ENCODE peak calls at places on chromosome 14, in six cellular contexts. W is BJ, X is sigmoid colon, B is GM06990, V is stomach, N is thyroid gland. G is an unnamed sample.

GRCh38 chr14:52253503-52253902 is 14.0 kb upstream of the PTGDR start:
- DNase-seq in B (no peak), V (no peak), W (no peak), N (no peak), X (no peak), G (no peak)

GRCh38 chr14:94596361-94596760 is 15.1 kb downstream of the SERPINA5 start:
- DNase-seq in X (no peak), N (no peak), W (no peak), V (no peak), B (no peak), G (no peak)

GRCh38 chr14:44404021-44404420 is 103.1 kb downstream of the FSCB start:
- DNase-seq in V (no peak), X (no peak), N (peak; percentile 34), B (no peak), W (no peak), G (no peak)

GRCh38 chr14:22547309-22547947 is 41.6 kb downstream of the DAD1 start:
- DNase-seq in X (no peak), N (no peak), V (no peak), B (no peak), W (no peak), G (no peak)

GRCh38 chr14:34203271-34203722 is 252.4 kb upstream of the EGLN3 start:
- DNase-seq in N (no peak), V (no peak), X (no peak), B (no peak), W (peak; percentile 22), G (no peak)

GRCh38 chr14:101559624-101560533 is 1.4 kb upstream of the DIO3 start:
- DNase-seq in V (no peak), W (no peak), X (peak; percentile 81), B (no peak), N (no peak), G (no peak)

GRCh38 chr14:94144765-94145164 is 15.4 kb upstream of the IFI27L2 start:
- DNase-seq in W (no peak), B (no peak), X (no peak), V (no peak), N (no peak), G (no peak)

GRCh38 chr14:24429395-24430142 is at the start of the genes CBLN3 and KHNYN:
- DNase-seq in W (no peak), X (peak; percentile 97), V (peak; percentile 92), N (peak; percentile 92), B (peak; percentile 90), G (peak; percentile 92)

GRCh38 chr14:33534636-33535035 is 416.2 kb downstream of the EGLN3 start:
- DNase-seq in B (no peak), W (no peak), V (no peak), N (no peak), X (no peak), G (no peak)

GRCh38 chr14:104138098-104138890 is at the start of gene KIF26A:
- DNase-seq in V (no peak), N (no peak), B (no peak), X (peak; percentile 60), W (no peak), G (peak; percentile 73)

GRCh38 chr14:26410189-26410685 is 187.6 kb downstream of the NOVA1 start:
- DNase-seq in N (no peak), W (no peak), X (no peak), V (no peak), B (no peak), G (no peak)

GRCh38 chr14:73753887-73754880 is 40.0 kb upstream of the PNMA1 start:
- DNase-seq in B (peak; percentile 72), V (no peak), X (peak; percentile 83), N (peak; percentile 82), W (no peak), G (no peak)

GRCh38 chr14:78697341-78697740 is 527.2 kb downstream of the NRXN3 start:
- DNase-seq in N (no peak), X (no peak), W (no peak), B (no peak), V (no peak), G (no peak)

GRCh38 chr14:67167420-67168109 is 21.7 kb upstream of the GARIN2 start:
- DNase-seq in B (no peak), X (no peak), W (no peak), N (no peak), V (no peak), G (no peak)

GRCh38 chr14:95496111-95496681 is 20.3 kb downstream of the SYNE3 start:
- DNase-seq in V (no peak), N (no peak), X (no peak), W (no peak), B (no peak), G (no peak)

GRCh38 chr14:50035214-50035613 is 81.2 kb downstream of the VCPKMT start:
- DNase-seq in X (no peak), B (no peak), W (no peak), N (no peak), V (no peak), G (no peak)

GRCh38 chr14:77276295-77276935 is 5.4 kb upstream of the NGB start:
- DNase-seq in X (no peak), N (no peak), W (no peak), V (no peak), B (no peak), G (no peak)

GRCh38 chr14:33676135-33676566 is 274.7 kb downstream of the EGLN3 start:
- DNase-seq in V (no peak), X (peak; percentile 60), N (no peak), W (no peak), B (no peak), G (peak; percentile 71)

GRCh38 chr14:29741909-29742401 is 185.7 kb downstream of the PRKD1 start:
- DNase-seq in X (no peak), B (no peak), V (no peak), W (no peak), N (peak; percentile 3), G (no peak)

GRCh38 chr14:92949496-92950192 is 26.7 kb downstream of the CHGA start:
- DNase-seq in B (no peak), V (no peak), N (no peak), X (no peak), W (no peak), G (no peak)
- TF ChIP-seq CTCF in B (no peak), V (no peak), N (no peak), X (no peak), W (no peak), G (no peak)

GRCh38 chr14:55026441-55026792 is 482 bp downstream of the WDHD1 start:
- DNase-seq in N (no peak), V (no peak), W (no peak), B (no peak), X (no peak), G (no peak)

GRCh38 chr14:55028476-55028875 is 1.4 kb downstream of the SOCS4 start:
- DNase-seq in V (no peak), B (no peak), X (no peak), N (no peak), W (no peak), G (no peak)

GRCh38 chr14:55025948-55026347 is 951 bp downstream of the WDHD1 start:
- DNase-seq in V (no peak), W (no peak), X (no peak), B (no peak), N (no peak), G (no peak)

GRCh38 chr14:55028066-55028465 is 1.0 kb downstream of the SOCS4 start:
- DNase-seq in X (no peak), B (no peak), V (no peak), N (no peak), W (no peak), G (no peak)

GRCh38 chr14:55026793-55027560 is at the start of the genes SOCS4 and WDHD1:
- DNase-seq in W (peak; percentile 69), V (peak; percentile 96), X (peak; percentile 96), N (peak; percentile 95), B (peak; percentile 100), G (peak; percentile 96)
- TF ChIP-seq CTCF in W (peak; percentile 4), V (no peak), X (no peak), N (no peak), B (peak; percentile 9), G (peak; percentile 6)

GRCh38 chr14:53668861-53669260 is 287.8 kb downstream of the BMP4 start:
- DNase-seq in X (no peak), V (no peak), N (no peak), W (peak; percentile 5), B (no peak), G (no peak)

GRCh38 chr14:53670701-53671100 is 285.9 kb downstream of the BMP4 start:
- DNase-seq in B (no peak), V (no peak), W (peak; percentile 29), N (no peak), X (no peak), G (no peak)
- TF ChIP-seq CTCF in B (no peak), V (no peak), W (no peak), N (no peak), X (no peak), G (no peak)

DNA sequence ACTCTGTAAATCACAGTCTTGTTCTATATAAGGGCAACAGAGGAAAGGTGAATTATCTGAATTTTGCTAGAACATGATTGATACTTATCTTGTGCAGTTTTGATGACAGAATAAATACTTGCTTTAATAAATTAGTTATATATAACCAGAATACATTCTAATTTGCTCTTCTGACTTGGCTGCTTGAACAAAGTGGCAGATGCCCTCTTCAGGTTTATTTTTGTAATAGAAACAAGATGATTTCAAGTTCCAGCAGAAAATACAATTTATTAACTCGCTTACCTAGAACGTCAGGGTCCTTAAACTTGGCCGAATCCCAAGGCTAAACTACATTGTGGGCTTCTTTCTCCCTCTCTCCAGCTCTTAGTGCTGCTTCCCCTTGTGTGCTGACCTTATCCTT is 57.6 kb upstream of the SSTR1 start:
- DNase-seq in X (no peak), B (no peak), V (no peak), W (no peak), N (no peak), G (no peak)
- TF ChIP-seq CTCF in X (no peak), B (no peak), V (no peak), W (no peak), N (no peak), G (peak; percentile 27)

DNA sequence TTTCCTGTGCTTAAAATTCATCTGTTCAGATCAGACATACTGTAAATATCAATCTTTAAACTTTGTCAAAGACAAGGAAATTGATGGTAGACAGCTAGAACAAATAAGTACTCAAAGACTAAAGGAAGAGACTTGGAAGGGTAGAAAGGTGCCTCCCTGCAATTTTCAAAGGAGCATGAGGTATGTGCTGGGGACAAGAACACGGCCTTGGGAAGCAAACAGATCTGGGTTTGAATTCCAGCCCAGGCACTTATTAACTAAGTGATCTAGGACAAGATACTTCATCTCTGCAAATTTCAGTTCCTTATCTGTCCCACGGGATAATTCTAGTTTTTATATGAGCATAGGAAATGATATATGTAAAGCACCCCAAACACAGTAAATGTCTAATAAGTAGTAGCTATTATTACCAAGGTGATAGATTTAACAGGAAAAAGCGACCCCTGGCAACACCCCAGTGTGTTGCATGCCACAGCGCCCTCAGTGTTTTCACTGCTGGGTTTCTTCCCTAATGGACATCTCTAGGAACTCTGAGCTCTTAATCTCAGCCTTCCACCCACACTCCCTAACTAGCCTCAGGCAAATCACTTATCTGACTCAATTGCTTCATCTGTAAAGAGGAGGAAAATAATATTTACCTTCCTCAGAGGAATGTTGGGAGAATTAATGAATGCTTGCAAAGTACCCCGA is 44.7 kb upstream of the BMP4 start:
- DNase-seq in V (no peak), B (no peak), W (no peak), X (no peak), N (no peak), G (no peak)
- TF ChIP-seq CTCF in V (no peak), B (peak; percentile 28), W (no peak), X (no peak), N (no peak), G (no peak)

DNA sequence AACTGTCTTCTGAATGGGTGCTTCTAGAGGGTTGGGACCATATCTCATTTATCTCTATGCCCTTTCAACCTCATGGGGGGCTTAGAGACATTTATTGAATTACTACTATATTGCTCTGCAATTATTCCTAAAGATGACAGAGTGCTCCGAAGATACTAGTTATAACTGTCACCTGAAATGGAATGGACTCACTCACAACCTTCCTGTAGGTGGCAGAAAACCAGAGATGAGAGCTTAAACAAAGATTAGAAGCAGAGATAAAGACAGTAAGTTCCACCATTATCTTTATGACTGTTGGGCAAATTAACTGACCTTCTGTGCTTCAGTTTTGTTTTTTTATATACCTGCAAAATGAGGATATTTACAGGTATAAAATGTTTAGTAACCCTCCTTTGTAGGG is 31.5 kb upstream of the GTF2A1 start:
- DNase-seq in B (no peak), N (no peak), W (no peak), V (no peak), X (no peak), G (no peak)
- TF ChIP-seq CTCF in B (peak; percentile 34), N (no peak), W (no peak), V (no peak), X (no peak), G (peak; percentile 38)

G was measured in RWPE2.